ENCODE peak calls at places on chromosomes 4 and X, in nine cellular contexts. One of them, this sample, is unnamed.

GRCh38 chrX:47796433-47796906 is 40.2 kb upstream of the ZNF81 start:
- DNase-seq in activated T-cell treated with anti-CD3 and anti-CD28 coated beads, Interleukin-2, amount 50 U/mL, for 72 hours: no peak
- DNase-seq in amniotic stem cell: peak; percentile 14
- DNase-seq in SK-N-SH: no peak
- DNase-seq in H7: no peak
- DNase-seq in pancreas: no peak
- DNase-seq in H9: no peak
- DNase-seq in fibroblast of lung: peak; percentile 60
- DNase-seq in anterior cingulate cortex: no peak
- DNase-seq in this sample: no peak

GRCh38 chr4:6887591-6888371 is 21.8 kb upstream of the TBC1D14 start:
- DNase-seq in fibroblast of lung: peak; percentile 19
- DNase-seq in amniotic stem cell: no peak
- DNase-seq in SK-N-SH: no peak
- DNase-seq in activated T-cell treated with anti-CD3 and anti-CD28 coated beads, Interleukin-2, amount 50 U/mL, for 72 hours: no peak
- DNase-seq in H7: peak; percentile 30
- DNase-seq in anterior cingulate cortex: no peak
- DNase-seq in H9: no peak
- DNase-seq in pancreas: no peak
- DNase-seq in this sample: no peak

GRCh38 chr4:7067147-7067522 is 729 bp downstream of the GRPEL1 start:
- DNase-seq in activated T-cell treated with anti-CD3 and anti-CD28 coated beads, Interleukin-2, amount 50 U/mL, for 72 hours: peak; percentile 58
- DNase-seq in SK-N-SH: no peak
- DNase-seq in H9: no peak
- DNase-seq in fibroblast of lung: no peak
- DNase-seq in pancreas: peak; percentile 87
- DNase-seq in anterior cingulate cortex: no peak
- DNase-seq in amniotic stem cell: no peak
- DNase-seq in H7: no peak
- DNase-seq in this sample: peak; percentile 15

GRCh38 chr4:99463566-99463965 is 28.4 kb upstream of the ADH7 start:
- DNase-seq in amniotic stem cell: no peak
- DNase-seq in activated T-cell treated with anti-CD3 and anti-CD28 coated beads, Interleukin-2, amount 50 U/mL, for 72 hours: no peak
- DNase-seq in fibroblast of lung: no peak
- DNase-seq in SK-N-SH: no peak
- DNase-seq in pancreas: no peak
- DNase-seq in H9: no peak
- DNase-seq in H7: no peak
- DNase-seq in anterior cingulate cortex: no peak
- DNase-seq in this sample: no peak

GRCh38 chr4:72451349-72451748 is 117.7 kb downstream of the ADAMTS3 start:
- DNase-seq in anterior cingulate cortex: no peak
- DNase-seq in activated T-cell treated with anti-CD3 and anti-CD28 coated beads, Interleukin-2, amount 50 U/mL, for 72 hours: no peak
- DNase-seq in pancreas: peak; percentile 4
- DNase-seq in SK-N-SH: no peak
- DNase-seq in H9: no peak
- DNase-seq in H7: no peak
- DNase-seq in amniotic stem cell: no peak
- DNase-seq in fibroblast of lung: peak; percentile 11
- DNase-seq in this sample: no peak

GRCh38 chr4:186472948-186473347 is 82.4 kb downstream of the MTNR1A start:
- DNase-seq in SK-N-SH: peak; percentile 30
- DNase-seq in amniotic stem cell: no peak
- DNase-seq in pancreas: no peak
- DNase-seq in H7: peak; percentile 60
- DNase-seq in H9: peak; percentile 43
- DNase-seq in anterior cingulate cortex: no peak
- DNase-seq in fibroblast of lung: peak; percentile 66
- DNase-seq in activated T-cell treated with anti-CD3 and anti-CD28 coated beads, Interleukin-2, amount 50 U/mL, for 72 hours: no peak
- DNase-seq in this sample: peak; percentile 47

GRCh38 chr4:70768301-70768948 is 46.7 kb downstream of the RUFY3 start:
- DNase-seq in amniotic stem cell: no peak
- DNase-seq in H9: no peak
- DNase-seq in SK-N-SH: no peak
- DNase-seq in anterior cingulate cortex: no peak
- DNase-seq in pancreas: no peak
- DNase-seq in fibroblast of lung: no peak
- DNase-seq in activated T-cell treated with anti-CD3 and anti-CD28 coated beads, Interleukin-2, amount 50 U/mL, for 72 hours: no peak
- DNase-seq in H7: no peak
- DNase-seq in this sample: no peak

GRCh38 chr4:48255130-48255958 is 14.3 kb downstream of the TEC start:
- DNase-seq in H7: no peak
- DNase-seq in pancreas: no peak
- DNase-seq in anterior cingulate cortex: no peak
- DNase-seq in activated T-cell treated with anti-CD3 and anti-CD28 coated beads, Interleukin-2, amount 50 U/mL, for 72 hours: no peak
- DNase-seq in SK-N-SH: no peak
- DNase-seq in fibroblast of lung: no peak
- DNase-seq in H9: no peak
- DNase-seq in amniotic stem cell: no peak
- DNase-seq in this sample: no peak

GRCh38 chr4:81746071-81746470 is 274.4 kb upstream of the RASGEF1B start:
- DNase-seq in SK-N-SH: no peak
- DNase-seq in fibroblast of lung: no peak
- DNase-seq in anterior cingulate cortex: no peak
- DNase-seq in H7: no peak
- DNase-seq in H9: no peak
- DNase-seq in activated T-cell treated with anti-CD3 and anti-CD28 coated beads, Interleukin-2, amount 50 U/mL, for 72 hours: no peak
- DNase-seq in pancreas: no peak
- DNase-seq in amniotic stem cell: no peak
- DNase-seq in this sample: no peak

GRCh38 chrX:44306336-44306735 is 37.1 kb downstream of the EFHC2 start:
- DNase-seq in pancreas: no peak
- DNase-seq in H9: no peak
- DNase-seq in amniotic stem cell: no peak
- DNase-seq in anterior cingulate cortex: no peak
- DNase-seq in activated T-cell treated with anti-CD3 and anti-CD28 coated beads, Interleukin-2, amount 50 U/mL, for 72 hours: no peak
- DNase-seq in H7: no peak
- DNase-seq in SK-N-SH: no peak
- DNase-seq in fibroblast of lung: peak; percentile 68
- DNase-seq in this sample: peak; percentile 73

GRCh38 chrX:16635040-16635439 is 14.9 kb upstream of the S100G start:
- DNase-seq in H9: no peak
- DNase-seq in fibroblast of lung: no peak
- DNase-seq in pancreas: no peak
- DNase-seq in anterior cingulate cortex: no peak
- DNase-seq in amniotic stem cell: no peak
- DNase-seq in H7: no peak
- DNase-seq in SK-N-SH: no peak
- DNase-seq in activated T-cell treated with anti-CD3 and anti-CD28 coated beads, Interleukin-2, amount 50 U/mL, for 72 hours: no peak
- DNase-seq in this sample: no peak

GRCh38 chr4:43325220-43325967 is 432.9 kb downstream of the GRXCR1 start:
- DNase-seq in anterior cingulate cortex: no peak
- DNase-seq in fibroblast of lung: peak; percentile 22
- DNase-seq in H9: no peak
- DNase-seq in pancreas: no peak
- DNase-seq in activated T-cell treated with anti-CD3 and anti-CD28 coated beads, Interleukin-2, amount 50 U/mL, for 72 hours: no peak
- DNase-seq in H7: no peak
- DNase-seq in SK-N-SH: no peak
- DNase-seq in amniotic stem cell: no peak
- DNase-seq in this sample: no peak

GRCh38 chrX:68693481-68694410 is 46.3 kb downstream of the STARD8 start:
- DNase-seq in pancreas: peak; percentile 82
- DNase-seq in SK-N-SH: peak; percentile 90
- DNase-seq in H7: peak; percentile 94
- DNase-seq in H9: peak; percentile 90
- DNase-seq in activated T-cell treated with anti-CD3 and anti-CD28 coated beads, Interleukin-2, amount 50 U/mL, for 72 hours: peak; percentile 9
- DNase-seq in fibroblast of lung: peak; percentile 41
- DNase-seq in amniotic stem cell: peak; percentile 14
- DNase-seq in anterior cingulate cortex: peak; percentile 41
- DNase-seq in this sample: peak; percentile 33

GRCh38 chrX:96372313-96373046 is 312.2 kb upstream of the DIAPH2 start:
- DNase-seq in SK-N-SH: peak; percentile 38
- DNase-seq in H7: peak; percentile 42
- DNase-seq in H9: peak; percentile 33
- DNase-seq in anterior cingulate cortex: peak; percentile 2
- DNase-seq in fibroblast of lung: peak; percentile 79
- DNase-seq in amniotic stem cell: peak; percentile 3
- DNase-seq in activated T-cell treated with anti-CD3 and anti-CD28 coated beads, Interleukin-2, amount 50 U/mL, for 72 hours: no peak
- DNase-seq in pancreas: no peak
- DNase-seq in this sample: peak; percentile 59

GRCh38 chrX:112235547-112235946 is 153.0 kb upstream of the TRPC5 start:
- DNase-seq in anterior cingulate cortex: no peak
- DNase-seq in fibroblast of lung: no peak
- DNase-seq in SK-N-SH: no peak
- DNase-seq in H9: no peak
- DNase-seq in activated T-cell treated with anti-CD3 and anti-CD28 coated beads, Interleukin-2, amount 50 U/mL, for 72 hours: no peak
- DNase-seq in H7: no peak
- DNase-seq in pancreas: no peak
- DNase-seq in amniotic stem cell: no peak
- DNase-seq in this sample: no peak

GRCh38 chr4:109826719-109827118 is 1.1 kb upstream of the RRH start:
- DNase-seq in SK-N-SH: peak; percentile 28
- DNase-seq in H7: no peak
- DNase-seq in H9: no peak
- DNase-seq in amniotic stem cell: no peak
- DNase-seq in activated T-cell treated with anti-CD3 and anti-CD28 coated beads, Interleukin-2, amount 50 U/mL, for 72 hours: no peak
- DNase-seq in fibroblast of lung: peak; percentile 48
- DNase-seq in anterior cingulate cortex: no peak
- DNase-seq in pancreas: no peak
- DNase-seq in this sample: peak; percentile 25

GRCh38 chrX:154436597-154437397 is at the start of gene GDI1:
- DNase-seq in amniotic stem cell: peak; percentile 0
- DNase-seq in pancreas: peak; percentile 70
- DNase-seq in H7: peak; percentile 94
- DNase-seq in SK-N-SH: peak; percentile 91
- DNase-seq in fibroblast of lung: peak; percentile 31
- DNase-seq in H9: peak; percentile 54
- DNase-seq in activated T-cell treated with anti-CD3 and anti-CD28 coated beads, Interleukin-2, amount 50 U/mL, for 72 hours: peak; percentile 63
- DNase-seq in anterior cingulate cortex: no peak
- DNase-seq in this sample: no peak

GRCh38 chr4:166862032-166862431 is 372.3 kb downstream of the SPOCK3 start:
- DNase-seq in fibroblast of lung: no peak
- DNase-seq in amniotic stem cell: no peak
- DNase-seq in pancreas: no peak
- DNase-seq in H7: no peak
- DNase-seq in anterior cingulate cortex: no peak
- DNase-seq in SK-N-SH: no peak
- DNase-seq in activated T-cell treated with anti-CD3 and anti-CD28 coated beads, Interleukin-2, amount 50 U/mL, for 72 hours: no peak
- DNase-seq in H9: no peak
- DNase-seq in this sample: no peak

GRCh38 chr4:39933689-39934590 is 43.8 kb downstream of the PDS5A start:
- DNase-seq in H7: no peak
- DNase-seq in pancreas: no peak
- DNase-seq in anterior cingulate cortex: no peak
- DNase-seq in activated T-cell treated with anti-CD3 and anti-CD28 coated beads, Interleukin-2, amount 50 U/mL, for 72 hours: no peak
- DNase-seq in H9: no peak
- DNase-seq in SK-N-SH: no peak
- DNase-seq in amniotic stem cell: no peak
- DNase-seq in fibroblast of lung: peak; percentile 51
- DNase-seq in this sample: no peak

GRCh38 chr4:88659061-88659889 is 38.4 kb downstream of the NAP1L5 start:
- DNase-seq in H9: peak; percentile 58
- DNase-seq in H7: peak; percentile 42
- DNase-seq in activated T-cell treated with anti-CD3 and anti-CD28 coated beads, Interleukin-2, amount 50 U/mL, for 72 hours: peak; percentile 25
- DNase-seq in anterior cingulate cortex: peak; percentile 6
- DNase-seq in SK-N-SH: peak; percentile 45
- DNase-seq in amniotic stem cell: peak; percentile 45
- DNase-seq in pancreas: no peak
- DNase-seq in fibroblast of lung: peak; percentile 81
- DNase-seq in this sample: peak; percentile 89

GRCh38 chr4:53586121-53586816 is 5.0 kb downstream of the LNX1 start:
- DNase-seq in fibroblast of lung: peak; percentile 96
- DNase-seq in anterior cingulate cortex: no peak
- DNase-seq in activated T-cell treated with anti-CD3 and anti-CD28 coated beads, Interleukin-2, amount 50 U/mL, for 72 hours: no peak
- DNase-seq in SK-N-SH: no peak
- DNase-seq in H7: no peak
- DNase-seq in H9: no peak
- DNase-seq in pancreas: no peak
- DNase-seq in amniotic stem cell: peak; percentile 81
- DNase-seq in this sample: no peak

GRCh38 chrX:25206761-25207160 is 191.0 kb upstream of the ARX start:
- DNase-seq in anterior cingulate cortex: no peak
- DNase-seq in pancreas: no peak
- DNase-seq in fibroblast of lung: no peak
- DNase-seq in amniotic stem cell: peak; percentile 60
- DNase-seq in activated T-cell treated with anti-CD3 and anti-CD28 coated beads, Interleukin-2, amount 50 U/mL, for 72 hours: no peak
- DNase-seq in H7: no peak
- DNase-seq in H9: no peak
- DNase-seq in SK-N-SH: no peak
- DNase-seq in this sample: peak; percentile 89

GRCh38 chr4:40211224-40212185 is 14.7 kb downstream of the RHOH start:
- DNase-seq in H9: no peak
- DNase-seq in pancreas: no peak
- DNase-seq in H7: no peak
- DNase-seq in SK-N-SH: no peak
- DNase-seq in amniotic stem cell: no peak
- DNase-seq in fibroblast of lung: peak; percentile 82
- DNase-seq in anterior cingulate cortex: no peak
- DNase-seq in activated T-cell treated with anti-CD3 and anti-CD28 coated beads, Interleukin-2, amount 50 U/mL, for 72 hours: no peak
- DNase-seq in this sample: peak; percentile 16

GRCh38 chr4:8370835-8371234 is 69.7 kb downstream of the ACOX3 start:
- DNase-seq in anterior cingulate cortex: peak; percentile 49
- DNase-seq in fibroblast of lung: no peak
- DNase-seq in activated T-cell treated with anti-CD3 and anti-CD28 coated beads, Interleukin-2, amount 50 U/mL, for 72 hours: no peak
- DNase-seq in amniotic stem cell: no peak
- DNase-seq in H9: no peak
- DNase-seq in H7: no peak
- DNase-seq in SK-N-SH: no peak
- DNase-seq in pancreas: peak; percentile 40
- DNase-seq in this sample: peak; percentile 26

GRCh38 chr4:3868146-3868840 is 102.1 kb downstream of the ADRA2C start:
- DNase-seq in anterior cingulate cortex: no peak
- DNase-seq in fibroblast of lung: peak; percentile 4
- DNase-seq in pancreas: no peak
- DNase-seq in amniotic stem cell: no peak
- DNase-seq in SK-N-SH: no peak
- DNase-seq in H7: peak; percentile 88
- DNase-seq in H9: peak; percentile 77
- DNase-seq in activated T-cell treated with anti-CD3 and anti-CD28 coated beads, Interleukin-2, amount 50 U/mL, for 72 hours: no peak
- DNase-seq in this sample: no peak

GRCh38 chr4:73751830-73752229 is 11.5 kb downstream of the CXCL8 start:
- DNase-seq in fibroblast of lung: no peak
- DNase-seq in amniotic stem cell: no peak
- DNase-seq in H7: no peak
- DNase-seq in activated T-cell treated with anti-CD3 and anti-CD28 coated beads, Interleukin-2, amount 50 U/mL, for 72 hours: no peak
- DNase-seq in anterior cingulate cortex: no peak
- DNase-seq in pancreas: no peak
- DNase-seq in H9: no peak
- DNase-seq in SK-N-SH: no peak
- DNase-seq in this sample: no peak

GRCh38 chr4:184968784-184969201 is 49.5 kb upstream of the HELT start:
- DNase-seq in H7: peak; percentile 55
- DNase-seq in H9: peak; percentile 27
- DNase-seq in amniotic stem cell: no peak
- DNase-seq in anterior cingulate cortex: no peak
- DNase-seq in fibroblast of lung: no peak
- DNase-seq in activated T-cell treated with anti-CD3 and anti-CD28 coated beads, Interleukin-2, amount 50 U/mL, for 72 hours: peak; percentile 9
- DNase-seq in pancreas: peak; percentile 70
- DNase-seq in SK-N-SH: no peak
- DNase-seq in this sample: peak; percentile 45

GRCh38 chr4:41305486-41305885 is 48.8 kb downstream of the UCHL1 start:
- DNase-seq in activated T-cell treated with anti-CD3 and anti-CD28 coated beads, Interleukin-2, amount 50 U/mL, for 72 hours: no peak
- DNase-seq in amniotic stem cell: no peak
- DNase-seq in H7: no peak
- DNase-seq in SK-N-SH: no peak
- DNase-seq in H9: no peak
- DNase-seq in anterior cingulate cortex: no peak
- DNase-seq in fibroblast of lung: no peak
- DNase-seq in pancreas: no peak
- DNase-seq in this sample: no peak

This sample was measured in renal cortical epithelial cell.